ENCODE peak calls at places on chromosomes 12 and 14, in ten cellular contexts. One of them, this sample, is unnamed.

GRCh38 chr12:76029982-76030377 is 1.6 kb downstream of the PHLDA1 start:
- DNase-seq in right lobe of liver: peak; percentile 29
- DNase-seq in esophagus squamous epithelium: no peak
- DNase-seq in A549: no peak
- DNase-seq in tibial nerve: no peak
- DNase-seq in endothelial cell of umbilical vein: peak; percentile 59
- DNase-seq in NB4: peak; percentile 67
- DNase-seq in transverse colon: no peak
- DNase-seq in breast epithelium: no peak
- DNase-seq in stomach: no peak
- DNase-seq in this sample: no peak

GRCh38 chr12:40560848-40561247 is 131.4 kb upstream of the CNTN1 start:
- DNase-seq in esophagus squamous epithelium: no peak
- DNase-seq in stomach: no peak
- DNase-seq in A549: no peak
- DNase-seq in tibial nerve: no peak
- DNase-seq in NB4: no peak
- DNase-seq in endothelial cell of umbilical vein: no peak
- DNase-seq in right lobe of liver: no peak
- DNase-seq in transverse colon: no peak
- DNase-seq in breast epithelium: no peak
- DNase-seq in this sample: no peak

GRCh38 chr12:49138587-49138986 is 7.4 kb upstream of the TUBA1B start:
- DNase-seq in NB4: peak; percentile 88
- DNase-seq in A549: no peak
- DNase-seq in stomach: no peak
- DNase-seq in breast epithelium: no peak
- DNase-seq in esophagus squamous epithelium: no peak
- DNase-seq in endothelial cell of umbilical vein: no peak
- DNase-seq in tibial nerve: no peak
- DNase-seq in transverse colon: no peak
- DNase-seq in right lobe of liver: no peak
- DNase-seq in this sample: no peak

GRCh38 chr14:45085004-45085403 is 1.1 kb downstream of the PRPF39 start:
- DNase-seq in esophagus squamous epithelium: no peak
- DNase-seq in stomach: no peak
- DNase-seq in NB4: peak; percentile 30
- DNase-seq in right lobe of liver: no peak
- DNase-seq in tibial nerve: no peak
- DNase-seq in endothelial cell of umbilical vein: peak; percentile 46
- DNase-seq in A549: no peak
- DNase-seq in transverse colon: no peak
- DNase-seq in breast epithelium: no peak
- DNase-seq in this sample: no peak

GRCh38 chr14:104695660-104696000 is 6.2 kb downstream of the INF2 start:
- DNase-seq in transverse colon: no peak
- DNase-seq in A549: no peak
- DNase-seq in endothelial cell of umbilical vein: no peak
- DNase-seq in esophagus squamous epithelium: no peak
- DNase-seq in tibial nerve: no peak
- DNase-seq in stomach: no peak
- DNase-seq in breast epithelium: no peak
- DNase-seq in NB4: no peak
- DNase-seq in right lobe of liver: no peak
- DNase-seq in this sample: no peak

GRCh38 chr12:10967409-10967808 is 19.3 kb downstream of the TAS2R50 start:
- DNase-seq in breast epithelium: no peak
- DNase-seq in NB4: no peak
- DNase-seq in stomach: no peak
- DNase-seq in A549: no peak
- DNase-seq in tibial nerve: no peak
- DNase-seq in esophagus squamous epithelium: no peak
- DNase-seq in right lobe of liver: no peak
- DNase-seq in endothelial cell of umbilical vein: peak; percentile 79
- DNase-seq in transverse colon: no peak
- DNase-seq in this sample: no peak

GRCh38 chr14:67004521-67004920 is 184.7 kb upstream of the GARIN2 start:
- DNase-seq in right lobe of liver: no peak
- DNase-seq in A549: no peak
- DNase-seq in stomach: no peak
- DNase-seq in esophagus squamous epithelium: no peak
- DNase-seq in endothelial cell of umbilical vein: no peak
- DNase-seq in transverse colon: no peak
- DNase-seq in NB4: no peak
- DNase-seq in breast epithelium: no peak
- DNase-seq in tibial nerve: no peak
- DNase-seq in this sample: no peak

GRCh38 chr12:92244036-92244435 is 98.4 kb upstream of the BTG1 start:
- DNase-seq in esophagus squamous epithelium: no peak
- DNase-seq in endothelial cell of umbilical vein: peak; percentile 74
- DNase-seq in breast epithelium: no peak
- DNase-seq in A549: no peak
- DNase-seq in NB4: no peak
- DNase-seq in tibial nerve: no peak
- DNase-seq in stomach: no peak
- DNase-seq in transverse colon: no peak
- DNase-seq in right lobe of liver: no peak
- DNase-seq in this sample: peak; percentile 61

GRCh38 chr14:68510201-68510600 is 282.7 kb downstream of the ZFP36L1 start:
- DNase-seq in A549: no peak
- DNase-seq in endothelial cell of umbilical vein: no peak
- DNase-seq in transverse colon: no peak
- DNase-seq in esophagus squamous epithelium: no peak
- DNase-seq in tibial nerve: peak; percentile 52
- DNase-seq in stomach: no peak
- DNase-seq in right lobe of liver: no peak
- DNase-seq in breast epithelium: no peak
- DNase-seq in NB4: no peak
- DNase-seq in this sample: peak; percentile 76

GRCh38 chr12:22304341-22304740 is 30.2 kb downstream of the ST8SIA1 start:
- DNase-seq in endothelial cell of umbilical vein: no peak
- DNase-seq in transverse colon: no peak
- DNase-seq in esophagus squamous epithelium: no peak
- DNase-seq in breast epithelium: no peak
- DNase-seq in A549: no peak
- DNase-seq in tibial nerve: no peak
- DNase-seq in stomach: no peak
- DNase-seq in right lobe of liver: no peak
- DNase-seq in NB4: no peak
- DNase-seq in this sample: no peak

GRCh38 chr14:22265319-22266140 is 323.5 kb downstream of the DAD1 start:
- DNase-seq in tibial nerve: no peak
- DNase-seq in transverse colon: no peak
- DNase-seq in right lobe of liver: no peak
- DNase-seq in endothelial cell of umbilical vein: no peak
- DNase-seq in NB4: peak; percentile 24
- DNase-seq in stomach: no peak
- DNase-seq in A549: no peak
- DNase-seq in esophagus squamous epithelium: no peak
- DNase-seq in breast epithelium: no peak
- DNase-seq in this sample: no peak

GRCh38 chr12:8860165-8860961 is 37.9 kb downstream of the A2ML1 start:
- DNase-seq in A549: no peak
- DNase-seq in transverse colon: peak; percentile 31
- DNase-seq in NB4: peak; percentile 55
- DNase-seq in tibial nerve: peak; percentile 28
- DNase-seq in right lobe of liver: no peak
- DNase-seq in endothelial cell of umbilical vein: peak; percentile 59
- DNase-seq in stomach: peak; percentile 34
- DNase-seq in breast epithelium: no peak
- DNase-seq in esophagus squamous epithelium: no peak
- DNase-seq in this sample: no peak

GRCh38 chr12:21773263-21773741 is 1.2 kb downstream of the KCNJ8 start:
- DNase-seq in A549: no peak
- DNase-seq in NB4: peak; percentile 44
- DNase-seq in breast epithelium: no peak
- DNase-seq in right lobe of liver: peak; percentile 88
- DNase-seq in stomach: no peak
- DNase-seq in tibial nerve: no peak
- DNase-seq in transverse colon: peak; percentile 34
- DNase-seq in esophagus squamous epithelium: no peak
- DNase-seq in endothelial cell of umbilical vein: no peak
- DNase-seq in this sample: peak; percentile 80

GRCh38 chr12:130796985-130797686 is 41.9 kb downstream of the STX2 start:
- DNase-seq in endothelial cell of umbilical vein: no peak
- DNase-seq in right lobe of liver: no peak
- DNase-seq in breast epithelium: no peak
- DNase-seq in stomach: no peak
- DNase-seq in transverse colon: no peak
- DNase-seq in tibial nerve: no peak
- DNase-seq in A549: no peak
- DNase-seq in NB4: no peak
- DNase-seq in esophagus squamous epithelium: no peak
- DNase-seq in this sample: peak; percentile 37

DNA sequence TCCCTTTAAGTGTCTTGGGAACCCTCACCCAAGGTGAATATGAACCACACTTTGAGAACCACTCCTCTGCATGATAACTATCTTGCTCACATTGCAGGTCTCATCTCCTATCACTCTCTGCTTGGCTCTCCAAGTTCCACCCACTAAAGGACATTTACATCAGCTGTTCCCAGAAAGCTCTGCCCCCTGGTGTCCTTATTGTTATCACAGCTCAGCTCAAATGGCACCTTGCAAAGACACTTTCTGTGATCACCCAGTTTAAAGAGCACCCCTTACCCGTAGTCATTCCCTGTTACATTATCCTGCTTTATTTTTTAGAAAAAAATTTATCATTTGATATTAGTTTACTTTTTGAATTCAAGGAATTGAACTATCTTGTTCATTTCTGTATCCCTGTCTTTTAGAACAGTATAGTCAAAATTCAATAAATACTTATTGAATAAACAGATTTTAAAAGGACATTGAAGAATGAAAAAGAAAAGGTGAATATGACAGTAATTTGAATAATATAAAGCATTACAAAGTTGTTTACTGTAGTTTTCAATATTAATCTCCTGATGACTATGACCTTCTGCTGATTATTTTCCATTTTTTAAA is 20.5 kb upstream of the GUCY2C start:
- DNase-seq in esophagus squamous epithelium: no peak
- DNase-seq in breast epithelium: no peak
- DNase-seq in endothelial cell of umbilical vein: peak; percentile 52
- DNase-seq in A549: peak; percentile 22
- DNase-seq in transverse colon: peak; percentile 57
- DNase-seq in NB4: peak; percentile 59
- DNase-seq in tibial nerve: no peak
- DNase-seq in stomach: peak; percentile 38
- DNase-seq in right lobe of liver: no peak
- DNase-seq in this sample: no peak
- TF ChIP-seq CTCF in esophagus squamous epithelium: peak; percentile 51
- TF ChIP-seq CTCF in breast epithelium: no peak
- TF ChIP-seq CTCF in endothelial cell of umbilical vein: peak; percentile 41
- TF ChIP-seq CTCF in A549: peak; percentile 46
- TF ChIP-seq CTCF in transverse colon: peak; percentile 56
- TF ChIP-seq CTCF in NB4: peak; percentile 48
- TF ChIP-seq CTCF in tibial nerve: peak; percentile 22
- TF ChIP-seq CTCF in stomach: peak; percentile 33
- TF ChIP-seq CTCF in right lobe of liver: peak; percentile 59
- TF ChIP-seq CTCF in this sample: peak; percentile 36

GRCh38 chr12:51879102-51879501 is 8.8 kb upstream of the ANKRD33 start:
- DNase-seq in NB4: no peak
- DNase-seq in tibial nerve: no peak
- DNase-seq in transverse colon: no peak
- DNase-seq in breast epithelium: no peak
- DNase-seq in esophagus squamous epithelium: no peak
- DNase-seq in A549: no peak
- DNase-seq in stomach: no peak
- DNase-seq in endothelial cell of umbilical vein: no peak
- DNase-seq in right lobe of liver: no peak
- DNase-seq in this sample: no peak
- TF ChIP-seq POLR2A in NB4: no peak
- TF ChIP-seq POLR2A in tibial nerve: no peak
- TF ChIP-seq POLR2A in transverse colon: no peak
- TF ChIP-seq POLR2A in breast epithelium: no peak
- TF ChIP-seq POLR2A in esophagus squamous epithelium: no peak
- TF ChIP-seq POLR2A in A549: no peak
- TF ChIP-seq POLR2A in stomach: no peak
- TF ChIP-seq POLR2A in endothelial cell of umbilical vein: no peak
- TF ChIP-seq POLR2A in right lobe of liver: no peak
- TF ChIP-seq POLR2A in this sample: no peak

GRCh38 chr14:72763892-72764291 is 130.0 kb downstream of the DPF3 start:
- DNase-seq in breast epithelium: no peak
- DNase-seq in tibial nerve: no peak
- DNase-seq in NB4: no peak
- DNase-seq in A549: no peak
- DNase-seq in transverse colon: no peak
- DNase-seq in endothelial cell of umbilical vein: no peak
- DNase-seq in esophagus squamous epithelium: no peak
- DNase-seq in right lobe of liver: no peak
- DNase-seq in stomach: no peak
- DNase-seq in this sample: no peak

GRCh38 chr14:72771561-72771960 is 122.3 kb downstream of the DPF3 start:
- DNase-seq in NB4: no peak
- DNase-seq in endothelial cell of umbilical vein: no peak
- DNase-seq in tibial nerve: no peak
- DNase-seq in breast epithelium: no peak
- DNase-seq in stomach: no peak
- DNase-seq in transverse colon: peak; percentile 78
- DNase-seq in esophagus squamous epithelium: no peak
- DNase-seq in right lobe of liver: no peak
- DNase-seq in A549: no peak
- DNase-seq in this sample: no peak

DNA sequence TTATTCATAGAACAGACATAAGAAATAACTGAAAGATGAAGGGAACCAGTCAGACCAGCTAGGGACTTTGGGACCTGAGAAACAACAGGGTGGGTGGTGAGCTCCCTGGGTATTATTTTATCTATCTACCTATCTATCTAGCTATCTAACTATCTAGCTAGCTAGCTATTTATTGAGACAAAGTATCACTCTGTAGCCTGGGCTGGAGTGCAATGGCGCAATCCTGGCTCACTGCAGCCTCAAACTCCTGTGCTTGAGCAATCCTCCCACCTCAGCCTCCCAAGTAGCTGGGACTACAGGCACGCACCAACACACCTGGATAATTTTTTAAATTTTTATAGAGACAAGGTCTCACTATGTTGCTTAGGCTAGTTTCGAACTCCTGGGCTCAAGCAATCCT is 127.6 kb downstream of the DPF3 start:
- DNase-seq in esophagus squamous epithelium: no peak
- DNase-seq in endothelial cell of umbilical vein: no peak
- DNase-seq in tibial nerve: no peak
- DNase-seq in stomach: no peak
- DNase-seq in right lobe of liver: no peak
- DNase-seq in NB4: no peak
- DNase-seq in breast epithelium: no peak
- DNase-seq in A549: no peak
- DNase-seq in transverse colon: no peak
- DNase-seq in this sample: no peak
- TF ChIP-seq CTCF in esophagus squamous epithelium: no peak
- TF ChIP-seq CTCF in endothelial cell of umbilical vein: no peak
- TF ChIP-seq CTCF in tibial nerve: no peak
- TF ChIP-seq CTCF in stomach: no peak
- TF ChIP-seq CTCF in right lobe of liver: no peak
- TF ChIP-seq CTCF in NB4: no peak
- TF ChIP-seq CTCF in breast epithelium: no peak
- TF ChIP-seq CTCF in A549: no peak
- TF ChIP-seq CTCF in transverse colon: no peak
- TF ChIP-seq CTCF in this sample: no peak

GRCh38 chr14:64914237-64914971 is at the start of gene CHURC1:
- DNase-seq in tibial nerve: peak; percentile 97
- DNase-seq in NB4: peak; percentile 96
- DNase-seq in breast epithelium: peak; percentile 99
- DNase-seq in A549: peak; percentile 92
- DNase-seq in right lobe of liver: peak; percentile 97
- DNase-seq in transverse colon: peak; percentile 99
- DNase-seq in stomach: peak; percentile 100
- DNase-seq in esophagus squamous epithelium: peak; percentile 82
- DNase-seq in endothelial cell of umbilical vein: peak; percentile 98
- DNase-seq in this sample: peak; percentile 99
- TF ChIP-seq POLR2A in tibial nerve: peak; percentile 80
- TF ChIP-seq POLR2A in NB4: peak; percentile 95
- TF ChIP-seq POLR2A in breast epithelium: peak; percentile 94
- TF ChIP-seq POLR2A in A549: peak; percentile 89
- TF ChIP-seq POLR2A in right lobe of liver: peak; percentile 85
- TF ChIP-seq POLR2A in transverse colon: peak; percentile 88
- TF ChIP-seq POLR2A in stomach: peak; percentile 43
- TF ChIP-seq POLR2A in esophagus squamous epithelium: peak; percentile 91
- TF ChIP-seq POLR2A in endothelial cell of umbilical vein: peak; percentile 95
- TF ChIP-seq POLR2A in this sample: no peak

This sample was measured in heart left ventricle.